ENCODE peak calls at places on chromosomes 6 and 20, in nine cellular contexts. T is astrocyte of the spinal cord, L is ascending aorta, Q is mesothelial cell of epicardium, P is hepatocyte, Y is Caco-2, D is neural progenitor cell, I is natural killer cell, W is cardiac muscle cell. F is an unnamed sample.

GRCh38 chr6:110255356-110255755 is 75.1 kb downstream of the CDC40 start:
- DNase-seq in P (peak; percentile 63), Y (peak; percentile 48), W (peak; percentile 78), T (peak; percentile 38), L (no peak), I (no peak), D (peak; percentile 75), Q (no peak), F (no peak)

GRCh38 chr20:9103955-9104354 is 35.1 kb downstream of the PLCB4 start:
- DNase-seq in I (no peak), T (no peak), L (no peak), W (no peak), D (no peak), P (no peak), Q (no peak), Y (no peak), F (no peak)

GRCh38 chr6:29828471-29828797 is 809 bp downstream of the HLA-G start:
- DNase-seq in T (no peak), Q (no peak), W (no peak), P (no peak), L (no peak), I (no peak), Y (no peak), D (peak; percentile 33), F (no peak)

GRCh38 chr6:44650947-44651346 is 263.4 kb downstream of the CDC5L start:
- DNase-seq in I (no peak), T (no peak), P (no peak), D (no peak), Y (no peak), L (no peak), W (no peak), Q (no peak), F (no peak)

GRCh38 chr6:21045135-21045616 is 510.9 kb downstream of the CDKAL1 start:
- DNase-seq in Y (no peak), L (no peak), P (no peak), T (no peak), W (no peak), Q (no peak), D (no peak), I (no peak), F (no peak)

GRCh38 chr20:57459897-57460663 is 64.9 kb downstream of the CTCFL start:
- DNase-seq in Y (no peak), W (no peak), T (no peak), Q (no peak), L (no peak), P (no peak), D (no peak), I (no peak), F (no peak)

GRCh38 chr6:127641905-127642304 is 64.9 kb downstream of the C6orf58 start:
- DNase-seq in D (peak; percentile 72), I (no peak), W (peak; percentile 49), Y (peak; percentile 30), L (no peak), P (peak; percentile 51), Q (no peak), T (peak; percentile 24), F (no peak)

GRCh38 chr6:9612489-9612888 is 802.4 kb downstream of the TFAP2A start:
- DNase-seq in W (no peak), L (no peak), T (no peak), P (no peak), I (no peak), Y (no peak), Q (no peak), D (no peak), F (no peak)

GRCh38 chr20:41059236-41059635 is 30.6 kb downstream of the TOP1 start:
- DNase-seq in D (no peak), L (no peak), T (no peak), I (no peak), W (no peak), P (no peak), Q (no peak), Y (no peak), F (no peak)

GRCh38 chr20:31846793-31847138 is 1.4 kb upstream of the FOXS1 start:
- DNase-seq in P (no peak), L (no peak), Q (no peak), T (no peak), Y (no peak), W (no peak), I (no peak), D (no peak), F (no peak)
- TF ChIP-seq CTCF in P (no peak), L (no peak), Q (no peak), T (no peak), Y (no peak), W (no peak), I (peak; percentile 54), D (no peak), F (peak; percentile 6)

GRCh38 chr6:126335210-126335609 is 4.7 kb upstream of the CENPW start:
- DNase-seq in D (no peak), W (no peak), L (no peak), T (no peak), I (no peak), Y (no peak), P (no peak), Q (no peak), F (no peak)
- TF ChIP-seq CTCF in D (peak; percentile 28), W (peak; percentile 5), L (no peak), T (peak; percentile 29), I (no peak), Y (peak; percentile 28), P (no peak), Q (no peak), F (peak; percentile 51)

GRCh38 chr6:51569594-51569993 is 517.8 kb downstream of the PKHD1 start:
- DNase-seq in L (no peak), P (no peak), I (no peak), D (peak; percentile 54), W (no peak), Y (no peak), Q (no peak), T (no peak), F (no peak)
- TF ChIP-seq CTCF in L (no peak), P (no peak), I (no peak), D (peak; percentile 45), W (no peak), Y (peak; percentile 13), Q (no peak), T (no peak), F (peak; percentile 45)

GRCh38 chr6:13710552-13711383 is 867 bp downstream of the RANBP9 start:
- DNase-seq in Y (peak; percentile 58), L (no peak), W (peak; percentile 73), T (no peak), D (peak; percentile 67), I (peak; percentile 41), P (peak; percentile 65), Q (no peak), F (peak; percentile 74)

GRCh38 chr6:13711726-13712484 is at the start of gene RANBP9:
- DNase-seq in T (peak; percentile 96), L (peak; percentile 54), I (peak; percentile 87), W (peak; percentile 94), Y (peak; percentile 89), D (peak; percentile 94), P (peak; percentile 96), Q (peak; percentile 75), F (peak; percentile 89)

GRCh38 chr6:13712485-13712990 is 903 bp upstream of the RANBP9 start:
- DNase-seq in T (no peak), W (no peak), D (no peak), L (no peak), Q (no peak), P (no peak), I (no peak), Y (no peak), F (no peak)

GRCh38 chr6:13709698-13710551 is 1.7 kb downstream of the RANBP9 start:
- DNase-seq in L (no peak), Y (no peak), I (no peak), W (peak; percentile 13), P (peak; percentile 36), D (peak; percentile 40), Q (no peak), T (peak; percentile 51), F (no peak)

DNA sequence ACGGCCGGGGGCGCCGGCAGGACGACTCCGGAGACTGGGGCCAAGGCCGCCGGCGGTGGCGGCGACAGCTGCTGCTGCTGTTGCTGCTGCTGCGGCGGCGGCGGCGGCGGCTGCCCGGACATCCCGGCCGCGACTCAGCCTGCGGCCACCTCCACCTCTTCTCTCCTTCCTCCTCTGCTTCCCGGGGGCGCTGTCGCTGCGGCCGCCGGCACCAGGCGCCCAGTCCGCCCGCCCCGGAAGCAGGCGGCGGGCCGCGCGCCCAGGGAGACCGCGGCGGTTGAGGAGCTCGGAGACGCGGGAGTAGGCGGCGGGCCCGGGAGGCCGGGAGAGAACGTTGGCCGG is 280 bp downstream of the RANBP9 start:
- DNase-seq in P (no peak), L (no peak), W (no peak), D (no peak), I (peak; percentile 75), Q (peak; percentile 27), Y (peak; percentile 54), T (no peak), F (no peak)
- TF ChIP-seq CTCF in P (peak; percentile 11), L (no peak), W (no peak), D (peak; percentile 34), I (no peak), Q (no peak), Y (no peak), T (peak; percentile 9), F (no peak)

DNA sequence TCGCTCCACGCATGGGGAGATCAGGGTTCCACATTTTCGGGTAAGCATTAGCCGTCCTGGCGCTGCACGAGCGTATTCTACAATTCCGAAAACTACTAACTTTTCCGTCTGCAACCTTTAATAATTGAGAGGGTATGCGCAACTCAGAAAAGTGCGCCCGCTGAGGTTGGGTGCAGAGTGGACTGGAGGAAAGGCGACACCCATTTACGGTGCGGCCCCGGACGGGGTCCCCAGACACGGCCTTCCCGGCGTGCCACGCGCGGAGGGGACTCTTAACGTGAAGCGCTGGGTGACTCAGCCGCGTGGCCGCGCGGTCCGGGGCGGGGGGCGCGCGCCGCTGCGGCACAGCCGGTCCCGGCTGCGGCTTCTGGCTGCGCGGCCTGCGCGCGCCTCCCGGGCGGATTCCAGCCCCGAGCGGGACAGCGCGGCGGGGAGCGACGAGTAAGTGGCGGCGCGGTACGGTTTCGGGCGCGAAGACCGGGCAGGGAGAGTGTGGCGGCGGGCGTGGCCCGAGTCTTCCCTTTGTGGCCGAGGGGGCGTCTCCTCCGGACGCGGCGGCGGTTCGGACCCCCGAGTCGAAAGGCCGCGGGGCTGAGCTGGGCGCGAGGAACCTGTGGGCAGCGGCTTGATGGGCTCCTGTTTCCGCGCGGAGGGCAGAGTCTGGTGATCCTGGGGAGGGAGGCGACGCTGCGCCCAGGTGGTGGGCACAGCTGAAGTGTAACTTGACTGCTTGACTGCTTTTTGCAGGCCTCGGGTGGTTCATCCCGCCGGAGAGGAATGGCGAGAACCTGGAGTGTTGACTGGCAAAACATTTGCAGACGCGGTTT is at the start of the genes KCTD20 and PXT1:
- DNase-seq in D (peak; percentile 92), L (peak; percentile 67), P (peak; percentile 96), Q (peak; percentile 67), T (peak; percentile 90), W (peak; percentile 92), I (peak; percentile 87), Y (peak; percentile 90), F (peak; percentile 89)
- TF ChIP-seq CTCF in D (no peak), L (no peak), P (no peak), Q (no peak), T (no peak), W (no peak), I (no peak), Y (no peak), F (no peak)